ENCODE peak calls at places on chromosomes 2 and 18, in four cellular contexts. R, P, X and V are unnamed samples.

GRCh38 chr2:240187989-240188590 is 47.6 kb upstream of the OTOS start:
- DNase-seq in R (peak), P (no peak), X (no peak), V (no peak)

GRCh38 chr2:218223046-218223445 is 6.1 kb downstream of the ARPC2 start:
- DNase-seq in R (no peak), P (no peak), X (no peak), V (no peak)

GRCh38 chr2:229416116-229416694 is 145.1 kb upstream of the PID1 start:
- DNase-seq in R (peak), P (no peak), X (no peak), V (no peak)

GRCh38 chr2:37588316-37588777 is 83.1 kb downstream of the CDC42EP3 start:
- DNase-seq in R (no peak), P (peak), X (no peak), V (no peak)

GRCh38 chr2:197092431-197092830 is 165.9 kb upstream of the PGAP1 start:
- DNase-seq in R (no peak), P (no peak), X (no peak), V (no peak)

GRCh38 chr2:46780801-46781445 is 134.7 kb downstream of the MCFD2 start:
- DNase-seq in R (no peak), P (no peak), X (no peak), V (no peak)

GRCh38 chr2:96205888-96206287 is 2.7 kb downstream of the STARD7 start:
- DNase-seq in R (no peak), P (no peak), X (no peak), V (no peak)

GRCh38 chr18:63440219-63440618 is 17.9 kb upstream of the VPS4B start:
- DNase-seq in R (no peak), P (no peak), X (no peak), V (no peak)

GRCh38 chr2:112623913-112624777 is 21.6 kb upstream of the SLC20A1 start:
- DNase-seq in R (peak), P (no peak), X (no peak), V (peak)

GRCh38 chr18:62239475-62239874 is 52.4 kb downstream of the RELCH start:
- DNase-seq in R (no peak), P (no peak), X (no peak), V (no peak)

GRCh38 chr2:46547223-46548102 is 68.1 kb downstream of the TMEM247 start:
- DNase-seq in R (peak), P (no peak), X (no peak), V (no peak)

GRCh38 chr2:179559108-179559806 is 294.6 kb upstream of the SESTD1 start:
- DNase-seq in R (no peak), P (no peak), X (no peak), V (no peak)

GRCh38 chr2:56705713-56706112 is 521.9 kb downstream of the CCDC85A start:
- DNase-seq in R (no peak), P (no peak), X (no peak), V (no peak)

GRCh38 chr2:212330263-212330662 is 208.3 kb downstream of the ERBB4 start:
- DNase-seq in R (peak), P (no peak), X (no peak), V (no peak)

GRCh38 chr2:96157649-96158553 is 12.7 kb upstream of the DUSP2 start:
- DNase-seq in R (peak), P (no peak), X (peak), V (peak)

GRCh38 chr2:2840101-2840531 is 509.0 kb upstream of the MYT1L start:
- DNase-seq in R (peak), P (no peak), X (no peak), V (no peak)

GRCh38 chr2:88919087-88919738 is 227.7 kb downstream of the RPIA start:
- DNase-seq in R (no peak), P (no peak), X (no peak), V (no peak)

GRCh38 chr2:112644933-112645395 is 775 bp upstream of the SLC20A1 start:
- DNase-seq in R (no peak), P (no peak), X (no peak), V (no peak)

GRCh38 chr2:239605976-239606375 is 205.2 kb upstream of the HDAC4 start:
- DNase-seq in R (no peak), P (no peak), X (no peak), V (no peak)

GRCh38 chr2:75481041-75481836 is 79.5 kb downstream of the EVA1A start:
- DNase-seq in R (no peak), P (peak), X (no peak), V (no peak)

GRCh38 chr2:126994340-126994777 is 95.7 kb downstream of the TEX51 start:
- DNase-seq in R (no peak), P (no peak), X (no peak), V (no peak)

GRCh38 chr18:54233761-54234160 is 9.3 kb upstream of the MBD2 start:
- DNase-seq in R (no peak), P (no peak), X (no peak), V (no peak)

GRCh38 chr2:54859997-54860701 is 136.7 kb downstream of the EML6 start:
- DNase-seq in R (no peak), P (no peak), X (no peak), V (no peak)

GRCh38 chr18:13680612-13681011 is 45.7 kb downstream of the FAM210A start:
- DNase-seq in R (no peak), P (no peak), X (no peak), V (no peak)

GRCh38 chr2:126900646-126901319 is 2.1 kb downstream of the TEX51 start:
- DNase-seq in R (peak), P (no peak), X (no peak), V (no peak)

GRCh38 chr2:119248751-119249150 is 25.1 kb downstream of the STEAP3 start:
- DNase-seq in R (no peak), P (no peak), X (no peak), V (no peak)

GRCh38 chr2:213252206-213252605 is 32.1 kb upstream of the SPAG16 start:
- DNase-seq in R (no peak), P (no peak), X (no peak), V (no peak)

GRCh38 chr18:25310045-25310444 is 41.9 kb downstream of the ZNF521 start:
- DNase-seq in R (no peak), P (no peak), X (no peak), V (no peak)

GRCh38 chr18:45775241-45775676 is 50.2 kb upstream of the SIGLEC15 start:
- DNase-seq in R (peak), P (no peak), X (peak), V (peak)

GRCh38 chr2:38943784-38944183 is 54.1 kb downstream of the ARHGEF33 start:
- DNase-seq in R (no peak), P (no peak), X (no peak), V (no peak)

GRCh38 chr2:60413819-60414178 is 139.7 kb downstream of the BCL11A start:
- DNase-seq in R (no peak), P (no peak), X (no peak), V (peak)

GRCh38 chr2:156852210-156852609 is 405.3 kb upstream of the GALNT5 start:
- DNase-seq in R (no peak), P (no peak), X (no peak), V (no peak)

GRCh38 chr2:18855027-18855426 is 265.7 kb upstream of the NT5C1B start:
- DNase-seq in R (no peak), P (no peak), X (no peak), V (no peak)

GRCh38 chr2:234435836-234436481 is 60.9 kb downstream of the ARL4C start:
- DNase-seq in R (no peak), P (no peak), X (no peak), V (no peak)

GRCh38 chr2:60875520-60875919 is 5.9 kb upstream of the REL start:
- DNase-seq in R (no peak), P (no peak), X (no peak), V (no peak)

GRCh38 chr2:192035731-192036442 is 158.8 kb downstream of the TMEFF2 start:
- DNase-seq in R (no peak), P (no peak), X (no peak), V (no peak)

GRCh38 chr2:96423281-96423680 is 81.9 kb downstream of the NEURL3 start:
- DNase-seq in R (no peak), P (no peak), X (no peak), V (no peak)

GRCh38 chr2:239905884-239906654 is 119.1 kb downstream of the NDUFA10 start:
- DNase-seq in R (peak), P (no peak), X (no peak), V (no peak)

GRCh38 chr2:239143858-239144712 is 256.7 kb downstream of the HDAC4 start:
- DNase-seq in R (no peak), P (peak), X (peak), V (peak)

GRCh38 chr2:149732001-149732685 is 144.6 kb upstream of the MMADHC start:
- DNase-seq in R (no peak), P (peak), X (no peak), V (no peak)